ENCODE peak calls at places on chromosome 21, in six cellular contexts. V, Z, Q, E, H and B are unnamed samples.

GRCh38 chr21:29221259-29221744 is 77.4 kb upstream of the BACH1 start:
- DNase-seq in V (peak; percentile 26), Z (no peak), Q (no peak), E (peak; percentile 63), H (no peak), B (no peak)

GRCh38 chr21:29164330-29164942 is 34.0 kb downstream of the MAP3K7CL start:
- DNase-seq in V (peak; percentile 81), Z (peak; percentile 68), Q (no peak), E (peak; percentile 93), H (no peak), B (no peak)

GRCh38 chr21:41749286-41749685 is 17.6 kb downstream of the RIPK4 start:
- DNase-seq in V (no peak), Z (no peak), Q (no peak), E (no peak), H (no peak), B (no peak)

GRCh38 chr21:26982767-26983166 is 15.9 kb upstream of the ADAMTS5 start:
- DNase-seq in V (peak; percentile 31), Z (peak; percentile 82), Q (no peak), E (peak; percentile 65), H (no peak), B (no peak)

GRCh38 chr21:44742418-44743153 is 31.2 kb upstream of the TSPEAR start:
- DNase-seq in V (no peak), Z (peak; percentile 17), Q (no peak), E (peak; percentile 14), H (no peak), B (no peak)

GRCh38 chr21:33522297-33522696 is 19.6 kb downstream of the GART start:
- DNase-seq in V (no peak), Z (no peak), Q (no peak), E (no peak), H (no peak), B (no peak)

GRCh38 chr21:42486551-42486950 is 9.5 kb downstream of the RSPH1 start:
- DNase-seq in V (no peak), Z (peak; percentile 84), Q (no peak), E (no peak), H (no peak), B (no peak)

GRCh38 chr21:33695785-33696184 is 53.5 kb downstream of the ITSN1 start:
- DNase-seq in V (no peak), Z (no peak), Q (no peak), E (no peak), H (no peak), B (no peak)

GRCh38 chr21:34813266-34813886 is 144.6 kb downstream of the CLIC6 start:
- DNase-seq in V (peak; percentile 40), Z (peak; percentile 98), Q (no peak), E (peak; percentile 86), H (no peak), B (no peak)

GRCh38 chr21:43029785-43030184 is 45.9 kb downstream of the CBS start:
- DNase-seq in V (no peak), Z (no peak), Q (no peak), E (no peak), H (no peak), B (no peak)

GRCh38 chr21:14773777-14774345 is 227.7 kb upstream of the SAMSN1 start:
- DNase-seq in V (no peak), Z (peak; percentile 30), Q (peak; percentile 21), E (no peak), H (peak; percentile 7), B (peak; percentile 79)

GRCh38 chr21:42153746-42154145 is 65.2 kb upstream of the ABCG1 start:
- DNase-seq in V (no peak), Z (no peak), Q (no peak), E (no peak), H (no peak), B (no peak)

GRCh38 chr21:44578371-44579055 is 1.9 kb downstream of the KRTAP10-5 start:
- DNase-seq in V (no peak), Z (no peak), Q (no peak), E (no peak), H (no peak), B (no peak)

GRCh38 chr21:43703068-43703880 is 15.7 kb upstream of the PDXK start:
- DNase-seq in V (peak; percentile 92), Z (no peak), Q (peak; percentile 53), E (peak; percentile 74), H (no peak), B (peak; percentile 52)

GRCh38 chr21:29018540-29018939 is 609 bp downstream of the RWDD2B start:
- DNase-seq in V (peak; percentile 22), Z (no peak), Q (no peak), E (peak; percentile 20), H (no peak), B (no peak)

GRCh38 chr21:21268061-21268471 is 269.9 kb downstream of the NCAM2 start:
- DNase-seq in V (no peak), Z (no peak), Q (no peak), E (no peak), H (no peak), B (no peak)

GRCh38 chr21:41736423-41736822 is 30.4 kb downstream of the RIPK4 start:
- DNase-seq in V (no peak), Z (no peak), Q (no peak), E (no peak), H (no peak), B (no peak)

GRCh38 chr21:41958886-41959563 is 5.2 kb upstream of the C2CD2 start:
- DNase-seq in V (peak; percentile 8), Z (peak; percentile 81), Q (no peak), E (no peak), H (no peak), B (no peak)

GRCh38 chr21:42038826-42039425 is 28.8 kb upstream of the ZBTB21 start:
- DNase-seq in V (peak; percentile 87), Z (no peak), Q (no peak), E (peak; percentile 90), H (no peak), B (no peak)

GRCh38 chr21:34074283-34075098 is 1.1 kb downstream of the MRPS6 start:
- DNase-seq in V (no peak), Z (peak; percentile 38), Q (no peak), E (peak; percentile 27), H (no peak), B (peak; percentile 15)

GRCh38 chr21:15825699-15826098 is 95.9 kb downstream of the USP25 start:
- DNase-seq in V (no peak), Z (no peak), Q (no peak), E (no peak), H (no peak), B (no peak)

GRCh38 chr21:15831497-15831896 is 101.7 kb downstream of the USP25 start:
- DNase-seq in V (no peak), Z (no peak), Q (no peak), E (no peak), H (no peak), B (no peak)

GRCh38 chr21:15826908-15827601 is 97.3 kb downstream of the USP25 start:
- DNase-seq in V (no peak), Z (no peak), Q (peak; percentile 12), E (no peak), H (no peak), B (no peak)

GRCh38 chr21:15823486-15824150 is 93.8 kb downstream of the USP25 start:
- DNase-seq in V (no peak), Z (no peak), Q (no peak), E (no peak), H (no peak), B (peak; percentile 26)

GRCh38 chr21:15826147-15826780 is 96.5 kb downstream of the USP25 start:
- DNase-seq in V (peak; percentile 22), Z (peak; percentile 66), Q (peak; percentile 16), E (peak; percentile 61), H (no peak), B (peak; percentile 31)
- TF ChIP-seq CTCF in V (peak; percentile 47), Z (peak; percentile 71), Q (peak; percentile 13), E (peak; percentile 60), H (peak; percentile 57), B (peak; percentile 57)

GRCh38 chr21:7947422-7947821 is 2574.0 kb upstream of the TPTE start:
- DNase-seq in V (no peak), Z (no peak), Q (no peak), E (no peak), H (no peak), B (no peak)

GRCh38 chr21:7957713-7958064 is 2563.7 kb upstream of the TPTE start:
- DNase-seq in V (no peak), Z (no peak), Q (no peak), E (no peak), H (no peak), B (no peak)

GRCh38 chr21:7951854-7952519 is 2569.4 kb upstream of the TPTE start:
- DNase-seq in V (no peak), Z (no peak), Q (no peak), E (no peak), H (no peak), B (no peak)

GRCh38 chr21:7952648-7953047 is 2568.7 kb upstream of the TPTE start:
- DNase-seq in V (no peak), Z (no peak), Q (no peak), E (no peak), H (no peak), B (no peak)

GRCh38 chr21:7953058-7953457 is 2568.3 kb upstream of the TPTE start:
- DNase-seq in V (no peak), Z (no peak), Q (no peak), E (no peak), H (no peak), B (no peak)
- TF ChIP-seq CTCF in V (no peak), Z (no peak), Q (no peak), E (no peak), H (no peak), B (no peak)

GRCh38 chr21:25384782-25385181 is 222.5 kb downstream of the MRPL39 start:
- DNase-seq in V (no peak), Z (no peak), Q (no peak), E (no peak), H (no peak), B (no peak)

GRCh38 chr21:25387665-25388064 is 219.6 kb downstream of the MRPL39 start:
- DNase-seq in V (no peak), Z (no peak), Q (no peak), E (no peak), H (no peak), B (no peak)

GRCh38 chr21:25383545-25383944 is 223.7 kb downstream of the MRPL39 start:
- DNase-seq in V (no peak), Z (no peak), Q (no peak), E (no peak), H (no peak), B (no peak)

GRCh38 chr21:25385912-25386474 is 221.3 kb downstream of the MRPL39 start:
- DNase-seq in V (peak; percentile 71), Z (peak; percentile 37), Q (no peak), E (peak; percentile 78), H (peak; percentile 30), B (no peak)
- TF ChIP-seq CTCF in V (peak; percentile 85), Z (peak; percentile 53), Q (peak; percentile 76), E (peak; percentile 60), H (peak; percentile 73), B (peak; percentile 90)

GRCh38 chr21:46097826-46098286 is at the start of gene COL6A2:
- DNase-seq in V (peak; percentile 74), Z (no peak), Q (peak; percentile 64), E (peak; percentile 64), H (no peak), B (peak; percentile 67)
- TF ChIP-seq CTCF in V (no peak), Z (no peak), Q (no peak), E (no peak), H (peak; percentile 34), B (peak; percentile 42)